ENCODE peak calls at places on chromosomes 11 and 22, in seven cellular contexts. O is IMR-90; W is CD8-positive, alpha-beta T cell; F is heart left ventricle; L is uterus; S is dorsolateral prefrontal cortex; R is type B pancreatic cell. Q is an unnamed sample.

GRCh38 chr22:50674606-50675552 is 2.3 kb downstream of the SHANK3 start:
- DNase-seq in O (no peak), W (no peak), F (no peak), L (no peak), S (no peak), R (peak; percentile 81), Q (peak; percentile 29)

GRCh38 chr22:39244073-39244495 is 698 bp downstream of the PDGFB start:
- DNase-seq in O (no peak), W (no peak), F (peak; percentile 34), L (no peak), S (no peak), R (no peak), Q (no peak)

GRCh38 chr11:22690891-22691290 is 24.5 kb downstream of the GAS2 start:
- DNase-seq in O (no peak), W (peak; percentile 49), F (no peak), L (no peak), S (no peak), R (no peak), Q (no peak)

GRCh38 chr11:33376331-33377099 is 119.3 kb downstream of the HIPK3 start:
- DNase-seq in O (no peak), W (no peak), F (no peak), L (no peak), S (peak; percentile 20), R (no peak), Q (no peak)

GRCh38 chr22:46085831-46086576 is 64.3 kb upstream of the PPARA start:
- DNase-seq in O (no peak), W (no peak), F (peak; percentile 87), L (peak; percentile 80), S (no peak), R (no peak), Q (no peak)

GRCh38 chr22:35480143-35480542 is 60.5 kb upstream of the RASD2 start:
- DNase-seq in O (peak; percentile 16), W (no peak), F (no peak), L (peak; percentile 75), S (no peak), R (no peak), Q (no peak)

GRCh38 chr11:119684361-119685072 is 44.5 kb downstream of the NECTIN1 start:
- DNase-seq in O (peak; percentile 75), W (no peak), F (no peak), L (no peak), S (no peak), R (no peak), Q (no peak)

GRCh38 chr11:119504366-119504765 is 81.4 kb upstream of the THY1 start:
- DNase-seq in O (no peak), W (no peak), F (no peak), L (no peak), S (no peak), R (no peak), Q (no peak)

GRCh38 chr11:72240461-72241289 is 3.3 kb downstream of the PHOX2A start:
- DNase-seq in O (no peak), W (no peak), F (no peak), L (no peak), S (no peak), R (no peak), Q (no peak)

GRCh38 chr22:39292561-39293074 is 26.8 kb downstream of the RPL3 start:
- DNase-seq in O (peak; percentile 92), W (no peak), F (peak; percentile 95), L (peak; percentile 95), S (peak; percentile 63), R (no peak), Q (no peak)

GRCh38 chr11:123111465-123111864 is 49.5 kb upstream of the HSPA8 start:
- DNase-seq in O (peak; percentile 65), W (no peak), F (no peak), L (no peak), S (no peak), R (no peak), Q (no peak)

GRCh38 chr11:95372097-95372656 is 141.2 kb upstream of the SESN3 start:
- DNase-seq in O (no peak), W (no peak), F (no peak), L (no peak), S (no peak), R (no peak), Q (no peak)

GRCh38 chr22:49437956-49438355 is 389.7 kb downstream of the BRD1 start:
- DNase-seq in O (no peak), W (no peak), F (no peak), L (no peak), S (no peak), R (no peak), Q (no peak)

GRCh38 chr22:36486619-36487384 is 5.4 kb upstream of the TXN2 start:
- DNase-seq in O (peak; percentile 68), W (peak; percentile 71), F (peak; percentile 54), L (no peak), S (no peak), R (no peak), Q (no peak)

GRCh38 chr11:115272925-115273324 is 231.3 kb downstream of the CADM1 start:
- DNase-seq in O (peak; percentile 19), W (no peak), F (no peak), L (no peak), S (no peak), R (no peak), Q (no peak)

GRCh38 chr11:11415786-11416390 is 62.8 kb upstream of the CSNK2A3 start:
- DNase-seq in O (no peak), W (no peak), F (no peak), L (no peak), S (no peak), R (no peak), Q (no peak)

GRCh38 chr22:17920145-17920605 is 104.2 kb downstream of the MICAL3 start:
- DNase-seq in O (peak; percentile 62), W (no peak), F (peak; percentile 89), L (peak; percentile 34), S (peak; percentile 55), R (no peak), Q (no peak)

DNA sequence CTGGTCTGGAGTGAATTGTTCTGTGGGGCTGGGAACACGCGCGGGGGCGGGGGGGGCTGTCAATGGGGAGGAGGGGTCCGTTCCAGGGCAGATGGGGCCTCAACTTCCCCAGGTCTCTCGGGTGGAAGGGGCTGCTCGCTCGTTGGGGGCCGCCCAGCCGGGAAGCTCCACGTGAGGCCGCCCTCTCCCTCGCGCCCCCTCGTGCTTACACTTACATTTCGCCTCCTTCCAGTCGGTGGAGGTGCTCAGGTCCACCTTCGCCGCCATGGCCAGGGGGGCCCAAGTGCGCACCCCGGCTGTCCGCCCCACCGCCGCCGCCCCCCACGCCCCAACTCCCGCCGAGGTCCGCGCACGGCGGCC is 451 bp downstream of the MACROD1 start:
- DNase-seq in O (no peak), W (no peak), F (no peak), L (no peak), S (no peak), R (no peak), Q (no peak)
- TF ChIP-seq CTCF in O (peak; percentile 13), W (no peak), F (no peak), L (no peak), S (no peak), R (peak; percentile 22), Q (no peak)

GRCh38 chr11:4095509-4096230 is 1.1 kb downstream of the RRM1 start:
- DNase-seq in O (peak; percentile 78), W (no peak), F (no peak), L (no peak), S (no peak), R (no peak), Q (no peak)
- TF ChIP-seq CTCF in O (no peak), W (no peak), F (no peak), L (no peak), S (no peak), R (peak; percentile 33), Q (no peak)

GRCh38 chr22:41092847-41093371 is 517 bp downstream of the EP300 start:
- DNase-seq in O (peak; percentile 20), W (no peak), F (peak; percentile 53), L (peak; percentile 19), S (no peak), R (no peak), Q (no peak)

GRCh38 chr22:41096391-41096790 is 4.0 kb downstream of the EP300 start:
- DNase-seq in O (no peak), W (no peak), F (no peak), L (no peak), S (no peak), R (no peak), Q (no peak)

GRCh38 chr22:41091139-41092022 is 1.0 kb upstream of the EP300 start:
- DNase-seq in O (peak; percentile 98), W (peak; percentile 99), F (peak; percentile 100), L (peak; percentile 99), S (peak; percentile 99), R (peak; percentile 100), Q (peak; percentile 99)

GRCh38 chr22:41094036-41094435 is 1.6 kb downstream of the EP300 start:
- DNase-seq in O (peak; percentile 40), W (no peak), F (no peak), L (no peak), S (no peak), R (no peak), Q (no peak)

DNA sequence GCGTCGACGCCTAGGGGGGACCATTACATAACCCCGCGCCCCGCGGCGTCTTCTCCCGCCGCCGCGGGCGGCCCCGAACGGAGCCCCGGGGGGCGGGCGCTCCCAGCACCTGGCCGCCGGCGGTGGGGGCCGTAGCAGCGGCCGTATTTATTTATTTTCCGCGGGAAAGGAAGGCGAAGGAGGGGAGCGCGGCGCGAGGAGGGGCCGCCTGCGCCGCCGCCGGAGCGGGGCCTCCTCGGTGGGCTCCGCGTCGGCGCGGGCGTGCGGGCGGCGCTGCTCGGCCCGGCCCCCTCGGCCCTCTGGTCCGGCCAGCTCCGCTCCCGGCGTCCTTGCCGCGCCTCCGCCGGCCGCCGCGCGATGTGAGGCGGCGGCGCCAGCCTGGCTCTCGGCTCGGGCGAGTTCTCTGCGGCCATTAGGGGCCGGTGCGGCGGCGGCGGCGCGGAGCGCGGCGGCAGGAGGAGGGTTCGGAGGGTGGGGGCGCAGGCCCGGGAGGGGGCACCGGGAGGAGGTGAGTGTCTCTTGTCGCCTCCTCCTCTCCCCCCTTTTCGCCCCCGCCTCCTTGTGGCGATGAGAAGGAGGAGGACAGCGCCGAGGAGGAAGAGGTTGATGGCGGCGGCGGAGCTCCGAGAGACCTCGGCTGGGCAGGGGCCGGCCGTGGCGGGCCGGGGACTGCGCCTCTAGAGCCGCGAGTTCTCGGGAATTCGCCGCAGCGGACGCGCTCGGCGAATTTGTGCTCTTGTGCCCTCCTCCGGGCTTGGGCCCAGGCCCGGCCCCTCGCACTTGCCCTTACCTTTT is at the start of gene EP300:
- DNase-seq in O (peak; percentile 68), W (peak; percentile 92), F (peak; percentile 91), L (peak; percentile 86), S (peak; percentile 82), R (peak; percentile 81), Q (peak; percentile 79)
- TF ChIP-seq CTCF in O (peak; percentile 19), W (no peak), F (peak; percentile 33), L (peak; percentile 35), S (no peak), R (peak; percentile 58), Q (no peak)

DNA sequence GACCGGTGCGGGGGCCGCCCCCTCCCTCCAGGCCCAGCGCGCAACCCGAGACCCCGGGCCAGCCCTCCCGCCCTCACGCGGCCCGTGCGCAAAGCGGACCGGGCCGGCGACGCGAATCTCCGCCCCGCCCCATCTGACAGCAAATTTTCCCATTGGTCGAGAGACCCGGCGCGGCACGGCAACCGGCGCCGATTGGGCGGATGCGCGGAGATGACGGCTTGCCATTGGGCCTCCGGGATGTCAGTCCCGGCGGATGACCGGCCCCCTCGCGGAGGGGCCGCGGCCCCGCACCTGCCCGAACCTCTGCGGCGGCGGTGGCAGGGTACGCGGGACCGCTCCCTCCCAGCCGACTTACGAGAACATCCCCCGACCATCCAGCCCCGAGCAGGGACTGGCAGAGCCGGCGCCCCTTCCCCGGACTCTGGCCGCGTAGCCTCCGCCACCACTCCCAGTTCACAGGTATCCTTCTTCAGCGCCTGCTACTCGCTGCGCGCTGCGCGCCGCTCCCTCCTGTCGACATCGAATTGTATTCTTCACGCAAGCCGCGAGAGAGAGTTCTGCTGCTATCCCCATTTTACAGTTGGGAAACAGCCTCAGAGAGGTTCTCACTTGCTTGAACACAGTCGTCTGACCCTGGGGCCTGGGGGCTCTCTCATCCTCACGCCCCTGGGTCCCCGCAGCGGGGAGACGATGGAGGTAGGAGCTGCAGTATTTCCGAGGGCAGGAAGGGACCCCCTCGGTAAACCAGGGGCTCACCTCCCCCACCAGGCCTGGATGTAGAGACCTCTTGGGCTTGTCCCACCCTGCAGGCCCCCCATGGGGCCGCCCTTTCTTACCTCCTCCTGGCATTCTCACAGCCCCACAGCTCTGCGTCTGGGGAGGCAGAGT is at the start of gene ARVCF:
- DNase-seq in O (peak; percentile 85), W (peak; percentile 89), F (peak; percentile 95), L (peak; percentile 88), S (peak; percentile 91), R (peak; percentile 94), Q (peak; percentile 94)
- TF ChIP-seq CTCF in O (peak; percentile 4), W (no peak), F (peak; percentile 21), L (peak; percentile 31), S (peak; percentile 10), R (peak; percentile 56), Q (no peak)

Q was measured in activated B cell treated with CpG ODN at 0.5 μM for 24 hours.